ENCODE peak calls at places on chromosomes 1 and 21, in five cellular contexts. W, K, X, N and D are unnamed samples.

GRCh38 chr1:1620433-1621139 is 5.3 kb downstream of the MIB2 start:
- DNase-seq in W (no peak), N (no peak), X (no peak), K (no peak), D (no peak)

GRCh38 chr21:44898851-44899767 is 21.6 kb downstream of the ITGB2 start:
- DNase-seq in N (no peak), X (no peak), W (no peak), K (no peak), D (no peak)

GRCh38 chr1:228014235-228014930 is 7.6 kb downstream of the WNT3A start:
- DNase-seq in X (peak; percentile 38), K (no peak), W (no peak), N (no peak), D (peak; percentile 1)

GRCh38 chr1:41341365-41341683 is 19.9 kb upstream of the FOXO6 start:
- DNase-seq in K (no peak), W (no peak), N (no peak), X (no peak), D (no peak)

GRCh38 chr1:160064164-160064563 is 5.8 kb downstream of the KCNJ10 start:
- DNase-seq in W (no peak), K (no peak), N (no peak), X (no peak), D (no peak)

GRCh38 chr1:153648000-153648643 is 10.4 kb upstream of the SNAPIN start:
- DNase-seq in N (no peak), X (no peak), W (no peak), K (no peak), D (no peak)

GRCh38 chr1:42922687-42923366 is 35.8 kb downstream of the SLC2A1 start:
- DNase-seq in X (peak; percentile 66), K (peak; percentile 44), N (peak; percentile 87), W (no peak), D (no peak)

GRCh38 chr1:234396092-234396491 is 22.8 kb downstream of the COA6 start:
- DNase-seq in W (no peak), K (no peak), N (no peak), X (no peak), D (no peak)

GRCh38 chr1:36366091-36366661 is 19.5 kb downstream of the STK40 start:
- DNase-seq in N (no peak), X (no peak), W (no peak), K (peak; percentile 47), D (no peak)

GRCh38 chr1:156102634-156103511 is 11.6 kb upstream of the LMNA start:
- DNase-seq in K (no peak), X (no peak), N (no peak), W (no peak), D (no peak)

GRCh38 chr1:203512830-203513578 is 19.1 kb downstream of the OPTC start:
- DNase-seq in N (peak; percentile 62), X (peak; percentile 79), W (peak; percentile 44), K (no peak), D (no peak)

GRCh38 chr1:84603941-84604830 is 29.9 kb upstream of the CTBS start:
- DNase-seq in K (no peak), N (no peak), W (no peak), X (no peak), D (no peak)

GRCh38 chr1:224540535-224540934 is 75.6 kb upstream of the CNIH3 start:
- DNase-seq in N (no peak), W (no peak), K (no peak), X (no peak), D (no peak)

GRCh38 chr21:28885853-28886177 is 106.9 kb downstream of the LTN1 start:
- DNase-seq in K (no peak), N (no peak), W (no peak), X (no peak), D (no peak)

GRCh38 chr1:12480748-12481362 is 137.2 kb downstream of the DHRS3 start:
- DNase-seq in W (no peak), X (peak; percentile 64), K (no peak), N (no peak), D (no peak)

GRCh38 chr21:38531610-38532009 is 33.3 kb upstream of the ERG start:
- DNase-seq in N (no peak), K (no peak), W (no peak), X (peak; percentile 5), D (no peak)

GRCh38 chr21:36887983-36888382 is 78.5 kb downstream of the HLCS start:
- DNase-seq in X (no peak), K (no peak), N (no peak), W (no peak), D (no peak)

GRCh38 chr1:208335386-208335785 is 91.2 kb upstream of the PLXNA2 start:
- DNase-seq in W (no peak), K (no peak), X (no peak), N (no peak), D (no peak)

GRCh38 chr1:89566761-89567174 is 42.1 kb downstream of the LRRC8B start:
- DNase-seq in N (no peak), W (no peak), K (no peak), X (no peak), D (no peak)

GRCh38 chr1:150150511-150151021 is 850 bp downstream of the PLEKHO1 start:
- DNase-seq in N (no peak), K (no peak), W (no peak), X (no peak), D (peak; percentile 34)

DNA sequence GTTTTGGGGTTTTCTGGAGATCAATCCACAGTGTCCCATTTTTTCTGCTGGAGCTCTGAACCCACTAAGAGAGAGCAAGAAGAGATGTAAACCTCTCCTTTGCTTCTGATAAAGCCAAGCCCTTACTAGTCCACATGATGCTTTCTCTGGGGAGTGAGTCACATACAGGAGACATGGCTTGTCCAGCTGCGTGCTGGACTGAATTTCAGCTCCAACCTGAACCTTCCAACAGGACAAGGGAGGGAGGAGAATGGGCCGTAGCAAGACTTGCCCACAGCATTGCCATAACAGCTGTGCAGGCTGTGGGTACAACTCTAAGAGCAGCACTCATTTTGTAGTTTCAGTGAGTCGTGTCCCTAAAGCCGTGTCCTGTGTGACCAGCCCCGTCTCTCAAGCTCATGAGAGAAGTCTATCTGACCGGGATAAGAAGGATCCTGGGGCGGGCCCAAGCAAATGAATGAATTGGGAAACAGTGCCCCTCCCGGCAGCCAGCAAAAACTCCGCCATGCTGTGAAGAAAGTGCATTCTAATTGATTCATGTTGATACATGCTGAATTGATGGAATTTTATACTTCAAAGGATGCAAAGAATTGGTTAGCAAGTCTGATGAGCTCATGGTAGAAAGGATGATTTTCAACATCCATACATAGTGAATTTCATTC is 195.2 kb downstream of the GABPA start:
- DNase-seq in W (no peak), X (no peak), N (no peak), K (no peak), D (no peak)
- TF ChIP-seq CTCF in W (no peak), X (peak; percentile 31), N (no peak), K (no peak), D (no peak)

GRCh38 chr1:6414443-6414844 is 5.3 kb downstream of the HES2 start:
- DNase-seq in K (no peak), N (peak; percentile 80), W (no peak), X (no peak), D (no peak)
- TF ChIP-seq CTCF in K (peak; percentile 68), N (peak; percentile 27), W (no peak), X (peak; percentile 73), D (peak; percentile 61)

GRCh38 chr1:116737855-116738318 is 16.3 kb upstream of the CD2 start:
- DNase-seq in W (no peak), N (peak; percentile 68), K (no peak), X (no peak), D (no peak)

GRCh38 chr1:116738673-116739370 is 15.4 kb upstream of the CD2 start:
- DNase-seq in X (no peak), W (no peak), N (peak; percentile 78), K (no peak), D (no peak)

GRCh38 chr1:116739371-116740007 is 14.7 kb upstream of the CD2 start:
- DNase-seq in N (no peak), W (no peak), K (no peak), X (no peak), D (no peak)

GRCh38 chr1:116735246-116735645 is 19.0 kb upstream of the CD2 start:
- DNase-seq in K (no peak), W (no peak), N (no peak), X (no peak), D (no peak)

DNA sequence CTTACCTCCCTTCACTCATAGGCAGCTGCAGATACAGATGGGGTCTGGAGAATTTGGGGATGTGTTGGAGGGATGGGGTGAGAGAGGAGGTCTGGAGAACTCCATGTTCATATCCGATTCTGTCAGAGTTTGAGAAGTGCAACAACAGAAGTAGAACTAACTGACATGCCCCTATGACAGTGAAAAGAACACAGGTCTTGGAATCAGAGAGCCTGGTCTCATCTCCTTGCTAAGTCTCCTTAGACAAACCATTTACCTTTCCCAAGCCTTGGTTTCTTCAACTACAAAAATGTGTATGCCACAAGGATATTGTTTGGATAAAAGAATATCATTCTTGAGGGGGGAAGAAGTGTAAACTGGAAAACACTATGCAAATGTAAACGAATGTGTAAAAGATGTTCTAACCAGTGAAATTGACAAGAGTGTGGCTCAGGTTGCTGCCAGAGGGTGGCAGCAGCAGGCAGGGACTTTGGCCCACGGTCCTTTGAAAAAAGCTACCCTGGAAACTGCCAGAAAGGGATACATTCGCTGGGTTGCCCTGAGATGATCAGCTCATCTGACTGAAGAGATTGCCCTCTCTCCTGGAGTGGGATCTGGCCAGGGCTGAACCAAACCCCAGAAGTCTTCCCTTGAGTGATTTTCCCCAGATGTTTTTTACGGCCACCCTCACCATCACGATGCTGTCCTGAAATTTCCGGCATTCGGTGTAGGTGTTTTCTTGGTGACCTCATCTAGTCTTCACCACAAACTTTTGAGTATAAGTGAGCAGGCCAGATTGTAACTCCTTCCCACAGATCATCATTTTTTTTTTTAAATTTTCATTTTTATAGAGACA is 17.0 kb upstream of the CD2 start:
- DNase-seq in K (peak; percentile 51), W (peak; percentile 59), X (peak; percentile 52), N (peak; percentile 79), D (peak; percentile 26)
- TF ChIP-seq CTCF in K (peak; percentile 90), W (peak; percentile 72), X (peak; percentile 92), N (peak; percentile 71), D (peak; percentile 88)

GRCh38 chr1:167510244-167510643 is 8.1 kb downstream of the CD247 start:
- DNase-seq in K (no peak), X (no peak), W (no peak), N (no peak), D (no peak)

GRCh38 chr1:167511374-167511986 is 6.8 kb downstream of the CD247 start:
- DNase-seq in W (no peak), N (no peak), K (no peak), X (no peak), D (no peak)

GRCh38 chr1:167509587-167509986 is 8.7 kb downstream of the CD247 start:
- DNase-seq in K (no peak), W (no peak), N (no peak), X (no peak), D (no peak)

GRCh38 chr1:167512262-167512661 is 6.1 kb downstream of the CD247 start:
- DNase-seq in K (no peak), X (no peak), N (no peak), W (no peak), D (no peak)

DNA sequence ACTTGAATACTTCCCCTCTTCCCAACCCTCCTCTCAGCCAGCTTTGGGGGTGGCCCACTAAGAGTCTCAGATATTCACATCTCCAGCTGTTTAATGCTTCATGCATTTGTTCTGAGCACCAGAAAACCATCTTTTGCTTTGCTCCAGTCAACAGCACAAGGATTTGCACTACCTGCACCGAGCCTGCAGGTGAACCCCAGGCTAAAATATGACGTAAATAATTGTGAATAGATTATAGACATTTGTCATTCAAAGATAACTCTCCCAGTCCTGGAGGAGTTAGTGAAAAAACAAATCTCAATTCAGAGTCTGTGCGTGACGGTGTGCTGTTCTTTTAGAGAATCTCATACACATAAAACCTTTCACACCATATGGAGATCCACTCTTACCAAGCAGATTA is 7.4 kb downstream of the CD247 start:
- DNase-seq in N (no peak), X (no peak), W (no peak), K (no peak), D (no peak)
- TF ChIP-seq CTCF in N (no peak), X (no peak), W (no peak), K (no peak), D (no peak)